ENCODE peak calls at places on chromosomes 13 and 19, in nine cellular contexts. U is right lobe of liver; Z is effector CD4-positive, alpha-beta T cell; T is HCEC 1CT; P is cardiac fibroblast; Q is omental fat pad; O is pancreas; C is activated CD8-positive, alpha-beta memory T cell treated with anti-CD3 and anti-CD28 coated beads, Interleukin-2, amount 50 U/mL, for 48 hours; E is stimulated activated CD4-positive, alpha-beta T cell treated with anti-CD3 and anti-CD28 coated beads, Interleukin-15, amount 100 ng/mL, for 24 hours. R is an unnamed sample.

GRCh38 chr13:28138756-28139470 is 568 bp downstream of the PAN3 start:
- DNase-seq in U (peak; percentile 85), Z (peak; percentile 80), T (no peak), P (peak; percentile 89), Q (peak; percentile 64), O (peak; percentile 86), C (peak; percentile 90), E (peak; percentile 94), R (peak; percentile 90)

GRCh38 chr19:3057275-3057714 is 5.0 kb downstream of the TLE5 start:
- DNase-seq in U (peak; percentile 87), Z (no peak), T (no peak), P (no peak), Q (no peak), O (peak; percentile 94), C (no peak), E (no peak), R (no peak)

GRCh38 chr13:40137400-40137799 is 481.9 kb downstream of the COG6 start:
- DNase-seq in U (no peak), Z (no peak), T (no peak), P (no peak), Q (no peak), O (no peak), C (no peak), E (no peak), R (no peak)

GRCh38 chr19:872266-872951 is 12.9 kb downstream of the CFD start:
- DNase-seq in U (peak; percentile 31), Z (peak; percentile 75), T (peak; percentile 76), P (peak; percentile 47), Q (no peak), O (peak; percentile 58), C (peak; percentile 87), E (peak; percentile 88), R (no peak)

GRCh38 chr19:27929399-27929798 is 1283.6 kb downstream of the UQCRFS1 start:
- DNase-seq in U (no peak), Z (no peak), T (no peak), P (no peak), Q (no peak), O (no peak), C (no peak), E (no peak), R (no peak)

GRCh38 chr19:33063356-33064116 is 1.2 kb downstream of the RHPN2 start:
- DNase-seq in U (peak; percentile 27), Z (no peak), T (no peak), P (peak; percentile 45), Q (no peak), O (peak; percentile 55), C (no peak), E (peak; percentile 3), R (no peak)

GRCh38 chr19:18264428-18264827 is 9.8 kb downstream of the IQCN start:
- DNase-seq in U (no peak), Z (no peak), T (no peak), P (no peak), Q (no peak), O (no peak), C (no peak), E (no peak), R (no peak)

GRCh38 chr19:50328257-50329145 is 676 bp downstream of the KCNC3 start:
- DNase-seq in U (no peak), Z (no peak), T (no peak), P (peak; percentile 7), Q (no peak), O (peak; percentile 76), C (peak; percentile 74), E (peak; percentile 74), R (no peak)

GRCh38 chr19:18044825-18045304 is 36.9 kb downstream of the ARRDC2 start:
- DNase-seq in U (peak; percentile 86), Z (peak; percentile 77), T (peak; percentile 43), P (peak; percentile 71), Q (no peak), O (peak; percentile 79), C (peak; percentile 91), E (peak; percentile 94), R (no peak)

GRCh38 chr13:22877421-22877820 is 303.4 kb upstream of the SGCG start:
- DNase-seq in U (no peak), Z (no peak), T (no peak), P (no peak), Q (no peak), O (no peak), C (no peak), E (no peak), R (no peak)

GRCh38 chr13:40974460-40975407 is 44.4 kb downstream of the ELF1 start:
- DNase-seq in U (no peak), Z (peak; percentile 30), T (peak; percentile 56), P (peak; percentile 61), Q (no peak), O (no peak), C (no peak), E (peak; percentile 37), R (no peak)

GRCh38 chr19:2027361-2027760 is 11.8 kb upstream of the BTBD2 start:
- DNase-seq in U (no peak), Z (no peak), T (peak; percentile 55), P (peak; percentile 84), Q (no peak), O (no peak), C (no peak), E (no peak), R (no peak)

GRCh38 chr19:2494447-2495129 is 18.7 kb downstream of the GADD45B start:
- DNase-seq in U (peak; percentile 81), Z (peak; percentile 59), T (peak; percentile 73), P (peak; percentile 87), Q (peak; percentile 39), O (peak; percentile 80), C (peak; percentile 75), E (peak; percentile 72), R (no peak)

GRCh38 chr13:27211771-27212364 is 39.5 kb upstream of the RPL21 start:
- DNase-seq in U (no peak), Z (no peak), T (peak; percentile 80), P (peak; percentile 82), Q (no peak), O (no peak), C (no peak), E (no peak), R (no peak)

GRCh38 chr19:13831560-13832056 is 36.4 kb downstream of the ZSWIM4 start:
- DNase-seq in U (no peak), Z (no peak), T (no peak), P (peak; percentile 24), Q (no peak), O (no peak), C (no peak), E (no peak), R (no peak)

GRCh38 chr13:44768233-44768632 is 192.1 kb upstream of the TSC22D1 start:
- DNase-seq in U (no peak), Z (no peak), T (no peak), P (peak; percentile 26), Q (no peak), O (no peak), C (no peak), E (peak; percentile 45), R (no peak)

GRCh38 chr19:11378319-11379189 is 4.1 kb downstream of the SWSAP1 start:
- DNase-seq in U (peak; percentile 50), Z (no peak), T (peak; percentile 88), P (peak; percentile 88), Q (no peak), O (peak; percentile 69), C (peak; percentile 61), E (peak; percentile 30), R (no peak)

GRCh38 chr13:51271008-51271407 is 48.8 kb downstream of the FAM124A start:
- DNase-seq in U (no peak), Z (no peak), T (no peak), P (no peak), Q (no peak), O (no peak), C (no peak), E (no peak), R (no peak)

GRCh38 chr19:55474269-55475265 is 1.9 kb upstream of the ZNF628 start:
- DNase-seq in U (no peak), Z (no peak), T (no peak), P (no peak), Q (no peak), O (no peak), C (no peak), E (no peak), R (no peak)

GRCh38 chr19:29260477-29261317 is 47.7 kb upstream of the UQCRFS1 start:
- DNase-seq in U (no peak), Z (no peak), T (no peak), P (peak; percentile 51), Q (no peak), O (no peak), C (peak; percentile 69), E (peak; percentile 52), R (no peak)

GRCh38 chr13:38951525-38952313 is 38.9 kb downstream of the STOML3 start:
- DNase-seq in U (peak; percentile 51), Z (no peak), T (no peak), P (peak; percentile 3), Q (no peak), O (peak; percentile 63), C (no peak), E (peak; percentile 12), R (no peak)

GRCh38 chr19:1412995-1413889 is 5.9 kb downstream of the DAZAP1 start:
- DNase-seq in U (no peak), Z (no peak), T (no peak), P (no peak), Q (no peak), O (no peak), C (no peak), E (no peak), R (no peak)

GRCh38 chr13:40566811-40567210 is 99.6 kb downstream of the FOXO1 start:
- DNase-seq in U (no peak), Z (no peak), T (no peak), P (no peak), Q (no peak), O (no peak), C (no peak), E (no peak), R (no peak)

GRCh38 chr13:95502216-95502615 is 50.3 kb upstream of the CLDN10 start:
- DNase-seq in U (no peak), Z (no peak), T (no peak), P (no peak), Q (no peak), O (no peak), C (no peak), E (no peak), R (no peak)

GRCh38 chr13:99867535-99868271 is 103.9 kb downstream of the ZIC5 start:
- DNase-seq in U (no peak), Z (no peak), T (no peak), P (no peak), Q (no peak), O (no peak), C (no peak), E (no peak), R (no peak)

GRCh38 chr19:4502282-4503223 is 15.7 kb downstream of the PLIN4 start:
- DNase-seq in U (no peak), Z (no peak), T (no peak), P (no peak), Q (no peak), O (no peak), C (no peak), E (no peak), R (no peak)

GRCh38 chr13:114062754-114063153 is 69.7 kb downstream of the RASA3 start:
- DNase-seq in U (no peak), Z (no peak), T (no peak), P (peak; percentile 22), Q (no peak), O (no peak), C (no peak), E (no peak), R (no peak)

GRCh38 chr13:52652980-52653303 is 306 bp downstream of the SUGT1 start:
- DNase-seq in U (no peak), Z (no peak), T (no peak), P (no peak), Q (no peak), O (no peak), C (no peak), E (no peak), R (no peak)

GRCh38 chr13:38386421-38386820 is 36.8 kb downstream of the UFM1 start:
- DNase-seq in U (no peak), Z (no peak), T (peak; percentile 79), P (peak; percentile 50), Q (no peak), O (no peak), C (no peak), E (no peak), R (no peak)

GRCh38 chr13:96473463-96474157 is 383.7 kb downstream of the HS6ST3 start:
- DNase-seq in U (no peak), Z (no peak), T (no peak), P (peak; percentile 16), Q (no peak), O (no peak), C (no peak), E (no peak), R (no peak)

GRCh38 chr13:87999141-87999765 is 328.1 kb downstream of the SLITRK5 start:
- DNase-seq in U (no peak), Z (no peak), T (peak; percentile 65), P (no peak), Q (no peak), O (no peak), C (no peak), E (no peak), R (no peak)

R was measured in type B pancreatic cell.